ENCODE peak calls at places on chromosomes 1 and 21, in four cellular contexts. U, R, M and Z are unnamed samples.
A peak's percentile ranks its signal among the peaks of the same experiment; 100 is the strongest.

GRCh38 chr1:224447251-224447650 is 12.7 kb upstream of the WDR26 start:
- DNase-seq in U (no peak), R (no peak), M (peak; percentile 46), Z (peak; percentile 92)

GRCh38 chr1:14997646-14998276 is 155.8 kb upstream of the TMEM51 start:
- DNase-seq in U (no peak), R (no peak), M (peak; percentile 66), Z (no peak)

GRCh38 chr1:31954607-31955283 is 16.6 kb upstream of the PTP4A2 start:
- DNase-seq in U (peak; percentile 66), R (peak; percentile 80), M (peak; percentile 82), Z (peak; percentile 96)

GRCh38 chr1:98923667-98924066 is 81.0 kb downstream of the PLPPR5 start:
- DNase-seq in U (no peak), R (no peak), M (no peak), Z (no peak)

GRCh38 chr1:74650561-74650960 is 23.0 kb downstream of the ERICH3 start:
- DNase-seq in U (no peak), R (no peak), M (no peak), Z (no peak)

GRCh38 chr1:219926363-219926998 is 1.9 kb downstream of the SLC30A10 start:
- DNase-seq in U (no peak), R (no peak), M (no peak), Z (no peak)

GRCh38 chr1:201325678-201326060 is 42.4 kb downstream of the PKP1 start:
- DNase-seq in U (no peak), R (no peak), M (no peak), Z (no peak)

GRCh38 chr1:29777522-29777921 is 541.2 kb downstream of the PTPRU start:
- DNase-seq in U (no peak), R (no peak), M (no peak), Z (no peak)

GRCh38 chr1:229887043-229887822 is 179.8 kb upstream of the GALNT2 start:
- DNase-seq in U (no peak), R (no peak), M (no peak), Z (peak; percentile 66)

GRCh38 chr1:217431395-217431794 is 199.5 kb downstream of the GPATCH2 start:
- DNase-seq in U (no peak), R (no peak), M (no peak), Z (no peak)

GRCh38 chr1:4734219-4734618 is 79.8 kb downstream of the AJAP1 start:
- DNase-seq in U (no peak), R (no peak), M (no peak), Z (no peak)

DNA sequence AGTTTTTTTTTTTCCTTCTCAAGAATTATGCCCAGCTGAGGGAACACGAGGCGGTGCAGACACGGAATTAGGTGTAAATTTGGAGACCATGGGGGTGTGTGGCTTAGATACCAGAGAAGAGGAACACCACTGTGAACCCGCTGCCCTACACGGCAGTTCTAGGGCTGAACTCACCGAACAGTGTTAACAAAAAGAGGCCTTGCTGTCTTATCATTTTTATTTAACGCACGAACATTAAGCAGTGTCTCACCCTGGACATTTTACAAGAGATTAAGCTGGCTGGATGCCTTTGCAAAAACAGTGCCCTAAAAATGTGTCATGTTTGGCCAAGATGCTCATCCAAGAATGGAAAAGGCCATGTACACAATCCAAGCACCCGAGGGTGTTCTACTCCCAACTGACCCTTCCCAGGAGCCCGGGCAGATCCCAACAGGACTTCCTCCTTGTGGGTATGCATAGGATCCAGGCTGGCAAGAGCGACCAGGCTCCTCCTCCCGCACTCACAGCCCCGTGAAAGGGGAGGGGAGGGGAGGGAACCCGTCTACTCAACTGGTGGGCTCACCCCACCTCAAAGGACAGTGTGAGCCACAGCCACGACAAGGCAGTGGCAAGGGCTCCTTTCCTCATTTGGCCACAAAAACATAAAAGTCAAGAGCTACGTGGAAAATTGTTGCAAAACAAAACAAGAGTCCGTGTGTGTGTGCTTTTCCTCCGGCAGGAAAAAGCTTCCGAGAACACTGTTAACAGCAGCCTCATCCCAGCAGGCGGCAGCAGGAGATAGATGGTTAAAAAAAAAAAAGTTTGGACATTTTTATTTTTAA is 20.3 kb downstream of the C2CD2 start:
- DNase-seq in U (no peak), R (no peak), M (no peak), Z (no peak)
- TF ChIP-seq CTCF in U (no peak), R (no peak), M (no peak), Z (no peak)

GRCh38 chr1:1051127-1051810 is 22.8 kb downstream of the RNF223 start:
- DNase-seq in U (no peak), R (no peak), M (no peak), Z (no peak)
- H3K4me3 ChIP-seq in U (no peak overlapping the region), R (no peak overlapping the region), M (no peak overlapping the region), Z (no peak overlapping the region)

GRCh38 chr1:150213170-150214098 is 22.5 kb downstream of the ANP32E start:
- DNase-seq in U (no peak), R (peak; percentile 89), M (peak; percentile 96), Z (peak; percentile 99)
- TF ChIP-seq POLR2A in U (no peak), R (peak; percentile 43), M (peak; percentile 64), Z (no peak)

GRCh38 chr1:7302873-7303272 is 468.2 kb upstream of the VAMP3 start:
- DNase-seq in U (no peak), R (no peak), M (no peak), Z (peak; percentile 14)
- TF ChIP-seq CTCF in U (no peak), R (no peak), M (no peak), Z (no peak)